ENCODE peak calls at places on chromosomes 4 and X, in ten cellular contexts. P is T-helper 1 cell, S is cardiac fibroblast, T is C1 segment of cervical spinal cord, G is HFF-Myc, L is AG09309, H is HEK293T, N is pancreas, D is tibial artery, A is NCI-H69. C is an unnamed sample.

GRCh38 chrX:53160297-53160983 is 64.6 kb downstream of the KDM5C start:
- DNase-seq in P (no peak), S (no peak), T (no peak), G (no peak), L (no peak), H (no peak), N (no peak), D (no peak), A (no peak), C (no peak)

GRCh38 chr4:119652978-119653377 is 24.4 kb upstream of the PDE5A start:
- DNase-seq in P (no peak), S (no peak), T (no peak), G (no peak), L (no peak), H (no peak), N (no peak), D (no peak), A (no peak), C (no peak)

GRCh38 chrX:151899622-151900021 is 13.1 kb upstream of the MAGEA4 start:
- DNase-seq in P (no peak), S (peak; percentile 22), T (no peak), G (no peak), L (no peak), H (no peak), N (no peak), D (no peak), A (no peak), C (no peak)

GRCh38 chrX:110698696-110699095 is 96.9 kb downstream of the CHRDL1 start:
- DNase-seq in P (no peak), S (no peak), T (no peak), G (no peak), L (no peak), H (no peak), N (no peak), D (no peak), A (no peak), C (no peak)

GRCh38 chrX:68824565-68825125 is 4.2 kb upstream of the EFNB1 start:
- DNase-seq in P (no peak), S (no peak), T (no peak), G (no peak), L (no peak), H (no peak), N (no peak), D (no peak), A (no peak), C (no peak)

GRCh38 chrX:17732138-17732783 is 5.0 kb upstream of the SCML1 start:
- DNase-seq in P (no peak), S (no peak), T (no peak), G (no peak), L (no peak), H (no peak), N (no peak), D (no peak), A (no peak), C (no peak)

GRCh38 chr4:70741872-70742271 is 20.1 kb downstream of the RUFY3 start:
- DNase-seq in P (no peak), S (peak; percentile 33), T (no peak), G (no peak), L (no peak), H (no peak), N (no peak), D (no peak), A (no peak), C (no peak)

GRCh38 chr4:48909697-48910096 is 3.1 kb upstream of the OCIAD2 start:
- DNase-seq in P (peak; percentile 66), S (peak; percentile 92), T (no peak), G (peak; percentile 81), L (peak; percentile 91), H (peak; percentile 10), N (no peak), D (no peak), A (no peak), C (peak; percentile 92)

GRCh38 chr4:30473225-30473624 is 246.9 kb upstream of the PCDH7 start:
- DNase-seq in P (no peak), S (no peak), T (no peak), G (no peak), L (no peak), H (no peak), N (no peak), D (no peak), A (no peak), C (no peak)

GRCh38 chrX:16496175-16496574 is 153.8 kb upstream of the S100G start:
- DNase-seq in P (no peak), S (no peak), T (no peak), G (no peak), L (no peak), H (no peak), N (no peak), D (no peak), A (no peak), C (no peak)

GRCh38 chr4:7828011-7828720 is 111.5 kb downstream of the AFAP1 start:
- DNase-seq in P (peak; percentile 71), S (peak; percentile 99), T (no peak), G (peak; percentile 97), L (peak; percentile 99), H (no peak), N (no peak), D (peak; percentile 84), A (peak; percentile 27), C (no peak)

GRCh38 chr4:150960818-150961217 is 54.3 kb downstream of the LRBA start:
- DNase-seq in P (peak; percentile 12), S (peak; percentile 19), T (no peak), G (no peak), L (no peak), H (peak; percentile 32), N (no peak), D (no peak), A (peak; percentile 41), C (peak; percentile 41)

GRCh38 chrX:80879916-80880315 is 70.2 kb upstream of the BRWD3 start:
- DNase-seq in P (no peak), S (no peak), T (no peak), G (no peak), L (peak; percentile 27), H (no peak), N (no peak), D (no peak), A (no peak), C (no peak)

GRCh38 chrX:100328342-100328741 is 81.7 kb downstream of the PCDH19 start:
- DNase-seq in P (no peak), S (no peak), T (no peak), G (no peak), L (no peak), H (no peak), N (no peak), D (no peak), A (peak; percentile 84), C (no peak)

GRCh38 chr4:89331197-89331596 is 23.6 kb upstream of the GPRIN3 start:
- DNase-seq in P (no peak), S (no peak), T (no peak), G (no peak), L (no peak), H (no peak), N (no peak), D (no peak), A (no peak), C (no peak)

GRCh38 chr4:86870442-86871069 is 21.4 kb upstream of the SLC10A6 start:
- DNase-seq in P (no peak), S (no peak), T (no peak), G (no peak), L (no peak), H (no peak), N (no peak), D (no peak), A (no peak), C (no peak)

GRCh38 chr4:151661873-151662272 is 98.9 kb downstream of the GATB start:
- DNase-seq in P (no peak), S (no peak), T (no peak), G (no peak), L (no peak), H (no peak), N (no peak), D (no peak), A (no peak), C (no peak)

GRCh38 chr4:25320374-25321172 is 8.0 kb downstream of the ZCCHC4 start:
- DNase-seq in P (peak; percentile 52), S (peak; percentile 77), T (no peak), G (peak; percentile 35), L (peak; percentile 49), H (no peak), N (no peak), D (no peak), A (peak; percentile 2), C (no peak)

GRCh38 chrX:14777484-14777883 is 95.4 kb downstream of the FANCB start:
- DNase-seq in P (no peak), S (peak; percentile 12), T (no peak), G (no peak), L (no peak), H (no peak), N (no peak), D (no peak), A (no peak), C (no peak)

GRCh38 chr4:37561803-37562207 is 124.4 kb downstream of the RELL1 start:
- DNase-seq in P (peak; percentile 13), S (peak; percentile 26), T (no peak), G (no peak), L (no peak), H (no peak), N (no peak), D (no peak), A (peak; percentile 55), C (peak; percentile 30)

GRCh38 chr4:6062133-6062532 is 43.9 kb upstream of the C4orf50 start:
- DNase-seq in P (no peak), S (no peak), T (no peak), G (no peak), L (no peak), H (no peak), N (no peak), D (no peak), A (no peak), C (no peak)

GRCh38 chr4:152522245-152522644 is 13.6 kb downstream of the FBXW7 start:
- DNase-seq in P (no peak), S (no peak), T (no peak), G (no peak), L (no peak), H (no peak), N (no peak), D (no peak), A (no peak), C (no peak)

GRCh38 chr4:174214102-174214878 is 69.2 kb downstream of the FBXO8 start:
- DNase-seq in P (peak; percentile 10), S (no peak), T (no peak), G (no peak), L (no peak), H (no peak), N (no peak), D (no peak), A (no peak), C (no peak)

GRCh38 chr4:159296061-159296460 is 193.2 kb downstream of the RAPGEF2 start:
- DNase-seq in P (no peak), S (no peak), T (no peak), G (no peak), L (no peak), H (no peak), N (no peak), D (no peak), A (no peak), C (peak; percentile 66)

GRCh38 chr4:39036172-39036571 is 4.0 kb upstream of the TMEM156 start:
- DNase-seq in P (no peak), S (peak; percentile 54), T (no peak), G (no peak), L (no peak), H (no peak), N (no peak), D (no peak), A (no peak), C (peak; percentile 90)

GRCh38 chr4:18691431-18692200 is 670.1 kb upstream of the LCORL start:
- DNase-seq in P (no peak), S (no peak), T (no peak), G (no peak), L (no peak), H (no peak), N (no peak), D (no peak), A (peak; percentile 1), C (peak; percentile 73)

GRCh38 chr4:153222790-153223417 is 18.7 kb downstream of the TRIM2 start:
- DNase-seq in P (peak; percentile 29), S (peak; percentile 50), T (no peak), G (no peak), L (no peak), H (peak; percentile 65), N (no peak), D (peak; percentile 54), A (peak; percentile 71), C (no peak)

GRCh38 chrX:115174548-115174947 is 14.7 kb upstream of the RBMXL3 start:
- DNase-seq in P (no peak), S (no peak), T (no peak), G (no peak), L (no peak), H (no peak), N (no peak), D (no peak), A (no peak), C (no peak)

C was measured in DMS53.